ENCODE peak calls at places on chromosomes 11 and 22, in nine cellular contexts. K is right lobe of liver; U is left cardiac atrium; R is nephron progenitor cell; C is osteocyte; D is AG20443; V is activated T-helper 1 cell treated with anti-CD3 and anti-CD28 coated beads, Interleukin-2, amount 50 U/mL, for 16 hours; S is globus pallidus; W is lung microvascular endothelial cell. F is an unnamed sample.

GRCh38 chr11:34002420-34002819 is 49.1 kb upstream of the CAPRIN1 start:
- DNase-seq in D (no peak), K (no peak), W (no peak), S (no peak), C (peak; percentile 8), U (no peak), V (no peak), R (no peak), F (no peak)

GRCh38 chr11:98568011-98568410 is 452.7 kb upstream of the CNTN5 start:
- DNase-seq in K (no peak), C (no peak), U (no peak), S (no peak), R (no peak), V (no peak), D (no peak), W (no peak), F (no peak)

GRCh38 chr22:46564084-46564714 is 26.8 kb upstream of the CELSR1 start:
- DNase-seq in V (no peak), U (no peak), W (no peak), D (no peak), C (no peak), K (peak; percentile 56), S (no peak), R (no peak), F (no peak)

GRCh38 chr11:117910941-117911630 is 18.1 kb downstream of the TMPRSS13 start:
- DNase-seq in W (no peak), C (no peak), D (no peak), S (no peak), K (no peak), R (no peak), U (no peak), V (no peak), F (no peak)

GRCh38 chr11:23554002-23554401 is 693.7 kb upstream of the CCDC179 start:
- DNase-seq in D (no peak), C (no peak), R (no peak), K (no peak), V (no peak), U (no peak), S (no peak), W (no peak), F (no peak)

GRCh38 chr11:124285610-124286344 is 28.0 kb downstream of the OR8D1 start:
- DNase-seq in S (no peak), U (no peak), K (no peak), R (no peak), W (peak; percentile 95), D (no peak), C (no peak), V (no peak), F (no peak)

GRCh38 chr11:43419460-43419859 is 60.7 kb downstream of the TTC17 start:
- DNase-seq in R (peak; percentile 8), U (no peak), D (peak; percentile 38), W (peak; percentile 59), K (no peak), S (peak; percentile 31), C (no peak), V (no peak), F (no peak)

GRCh38 chr22:23137905-23138520 is 3.8 kb downstream of the RSPH14 start:
- DNase-seq in S (no peak), D (no peak), U (no peak), K (peak; percentile 38), C (no peak), V (no peak), W (no peak), R (no peak), F (peak; percentile 20)